ENCODE peak calls at places on chromosomes 11 and 22, in eight cellular contexts. Z is cardiac muscle cell, X is cardiac fibroblast, G is foreskin fibroblast, T is HFF-Myc, C is sigmoid colon, O is AG04450, R is prostate gland. L is an unnamed sample.
A peak's percentile ranks its signal among the peaks of the same experiment; 100 is the strongest.

GRCh38 chr22:37242395-37242918 is 1.6 kb downstream of the RAC2 start:
- DNase-seq in O (no peak), G (no peak), X (peak; percentile 26), C (peak; percentile 73), T (no peak), Z (no peak), R (no peak), L (no peak)

GRCh38 chr11:86802601-86803051 is 2.3 kb downstream of the PRSS23 start:
- DNase-seq in Z (peak; percentile 60), O (no peak), C (no peak), G (peak; percentile 30), R (peak; percentile 28), T (no peak), X (peak; percentile 67), L (no peak)

GRCh38 chr11:17845431-17845881 is 110.9 kb downstream of the KCNC1 start:
- DNase-seq in Z (no peak), T (peak; percentile 41), G (peak; percentile 62), R (no peak), C (no peak), O (peak; percentile 56), X (peak; percentile 56), L (peak; percentile 73)

GRCh38 chr11:97909544-97910394 is 1111.0 kb upstream of the CNTN5 start:
- DNase-seq in Z (no peak), T (no peak), O (peak; percentile 1), R (no peak), C (no peak), X (peak; percentile 70), G (no peak), L (no peak)

GRCh38 chr22:45756558-45756957 is 84.9 kb downstream of the ATXN10 start:
- DNase-seq in Z (no peak), T (no peak), X (no peak), G (no peak), R (no peak), O (no peak), C (no peak), L (no peak)

GRCh38 chr11:122137081-122137793 is 21.2 kb upstream of the BLID start:
- DNase-seq in T (peak; percentile 75), Z (no peak), C (no peak), G (peak; percentile 78), R (no peak), X (peak; percentile 91), O (peak; percentile 76), L (peak; percentile 82)

GRCh38 chr11:59802639-59803176 is 7.9 kb downstream of the MRPL16 start:
- DNase-seq in C (no peak), T (no peak), X (peak; percentile 68), G (peak; percentile 41), R (peak; percentile 47), Z (peak; percentile 55), O (no peak), L (peak; percentile 16)

GRCh38 chr11:86208572-86208971 is 36.0 kb upstream of the EED start:
- DNase-seq in O (no peak), C (no peak), X (no peak), G (no peak), Z (no peak), T (no peak), R (no peak), L (no peak)

GRCh38 chr11:16825091-16825490 is 86.6 kb downstream of the C11orf58 start:
- DNase-seq in T (no peak), C (no peak), X (no peak), G (no peak), Z (no peak), R (no peak), O (no peak), L (no peak)

GRCh38 chr11:63563201-63564055 is at the start of gene PLAAT2:
- DNase-seq in Z (no peak), G (no peak), X (no peak), R (no peak), C (peak; percentile 12), O (no peak), T (no peak), L (no peak)

GRCh38 chr11:13984616-13985474 is 22.3 kb downstream of the SPON1 start:
- DNase-seq in Z (peak; percentile 50), T (peak; percentile 41), C (no peak), R (no peak), G (peak; percentile 84), X (peak; percentile 69), O (peak; percentile 81), L (peak; percentile 70)

GRCh38 chr11:111413849-111414248 is 34.8 kb upstream of the POU2AF1 start:
- DNase-seq in X (no peak), Z (no peak), T (no peak), G (no peak), R (no peak), C (no peak), O (no peak), L (no peak)

GRCh38 chr22:36344106-36344827 is 43.5 kb downstream of the MYH9 start:
- DNase-seq in O (no peak), R (no peak), C (no peak), X (no peak), Z (no peak), T (no peak), G (no peak), L (no peak)

GRCh38 chr11:116233581-116233980 is 539.2 kb downstream of the BUD13 start:
- DNase-seq in R (no peak), X (no peak), Z (no peak), T (no peak), O (no peak), G (no peak), C (no peak), L (no peak)

GRCh38 chr11:18608373-18608772 is 8.8 kb downstream of the MISFA start:
- DNase-seq in R (no peak), O (no peak), G (no peak), X (peak; percentile 67), T (no peak), C (no peak), Z (peak; percentile 47), L (no peak)

GRCh38 chr11:6647282-6647679 is 8.3 kb downstream of the DCHS1 start:
- DNase-seq in C (peak; percentile 71), R (no peak), G (peak; percentile 58), Z (no peak), O (no peak), T (no peak), X (peak; percentile 52), L (no peak)

DNA sequence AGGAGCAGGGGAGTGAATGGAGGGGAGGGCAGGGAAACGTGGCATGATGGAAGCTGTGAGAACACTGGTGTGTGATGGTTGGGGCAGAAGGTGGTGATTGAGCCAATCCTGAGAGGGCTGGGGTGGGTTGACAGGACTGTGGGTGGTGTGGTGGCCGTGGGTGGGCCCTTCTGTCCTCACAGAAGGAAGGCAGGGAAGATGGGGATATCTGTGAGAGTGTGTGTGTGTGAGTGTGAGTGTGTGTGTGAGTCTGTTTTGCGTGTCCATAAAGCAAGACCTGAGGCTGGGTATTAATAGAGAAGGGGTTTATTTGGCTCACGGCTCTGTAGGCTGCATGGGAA is 13.0 kb downstream of the TPCN2 start:
- DNase-seq in R (no peak), O (no peak), X (no peak), G (no peak), T (no peak), C (no peak), Z (no peak), L (no peak)
- H3K4me3 ChIP-seq in R (no peak overlapping the region), O (no peak overlapping the region), X (no peak overlapping the region), G (no peak overlapping the region), T (no peak overlapping the region), C (no peak overlapping the region), Z (no peak overlapping the region), L (no peak overlapping the region)

DNA sequence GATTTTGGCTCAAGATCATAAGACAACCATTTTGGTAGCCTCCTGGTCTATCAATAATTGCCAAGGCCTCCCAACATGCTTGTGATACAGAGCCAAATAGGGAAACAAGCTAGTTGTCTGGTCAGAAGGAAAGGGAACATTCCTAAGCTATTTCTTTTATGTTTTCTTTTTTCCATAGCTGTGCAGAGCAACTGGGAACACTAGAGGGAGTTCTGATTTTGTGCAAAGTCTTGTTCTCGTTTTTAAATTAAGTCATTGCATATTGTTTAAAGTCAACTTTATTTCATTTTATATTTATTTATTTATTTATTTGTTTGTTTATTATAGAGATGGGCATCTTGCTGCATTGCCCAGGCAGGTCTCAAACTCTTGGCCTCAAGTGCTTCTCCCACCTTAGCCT is 416.8 kb upstream of the CHORDC1 start:
- DNase-seq in C (no peak), O (no peak), R (no peak), Z (peak; percentile 15), T (no peak), X (no peak), G (no peak), L (no peak)
- TF ChIP-seq CTCF in C (no peak), O (no peak), R (no peak), Z (no peak), T (no peak), X (peak; percentile 40), G (no peak), L (no peak)

DNA sequence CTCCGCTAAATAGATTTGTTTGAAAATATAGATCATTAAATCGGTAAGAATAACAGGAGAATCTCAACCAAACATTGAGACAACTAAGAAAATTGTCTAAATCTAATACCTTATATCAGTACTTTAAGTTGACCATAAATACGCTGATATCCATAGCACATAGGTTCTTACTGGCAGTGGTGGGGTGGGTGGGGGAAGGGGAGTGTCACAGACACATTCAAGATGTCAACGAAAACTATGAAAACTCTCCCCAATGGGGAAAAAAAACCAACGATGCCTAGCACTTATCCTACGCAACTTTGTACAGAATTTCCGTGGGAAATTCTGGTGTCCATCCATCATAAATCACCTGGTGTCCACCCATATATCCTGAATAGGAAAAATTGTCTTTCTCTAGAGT is 6.2 kb downstream of the GRAP2 start:
- DNase-seq in Z (no peak), T (no peak), R (no peak), G (no peak), O (no peak), X (no peak), C (no peak), L (no peak)
- H3K4me3 ChIP-seq in Z (no peak overlapping the region), T (no peak overlapping the region), R (no peak overlapping the region), G (no peak overlapping the region), O (no peak overlapping the region), X (no peak overlapping the region), C (no peak overlapping the region), L (no peak overlapping the region)

DNA sequence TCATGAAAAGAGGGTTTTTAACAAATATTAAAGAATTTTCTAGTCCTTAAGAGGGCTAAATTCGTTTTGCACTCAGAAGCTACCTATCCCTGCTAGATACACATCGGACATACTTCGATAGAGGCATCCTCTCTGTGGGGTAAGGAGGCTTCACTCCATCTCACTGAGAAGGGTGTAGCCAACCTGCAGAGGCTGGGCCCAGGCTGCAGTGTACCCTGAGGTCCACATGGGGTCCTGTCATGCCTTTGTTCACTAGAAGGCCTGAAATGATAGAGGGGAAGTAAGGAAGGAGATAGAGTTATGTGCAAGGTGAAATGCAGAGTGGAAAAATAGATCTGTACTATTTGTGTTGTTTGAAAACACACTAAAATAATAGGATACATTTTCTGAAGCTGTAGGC is 45.6 kb downstream of the IGSF9B start:
- DNase-seq in G (no peak), C (no peak), O (no peak), R (no peak), Z (no peak), X (no peak), T (no peak), L (no peak)
- TF ChIP-seq CTCF in G (no peak), C (no peak), O (no peak), R (no peak), Z (peak; percentile 24), X (no peak), T (no peak), L (peak; percentile 11)

L was measured in AG09309.